ENCODE peak calls at places on chromosomes 6 and 20, in six cellular contexts. L is GM12878, X is A549, T is endothelial cell of umbilical vein, C is HepG2, D is K562. Z is an unnamed sample.

GRCh38 chr6:15387118-15387517 is 141.2 kb downstream of the JARID2 start:
- DNase-seq in D (no peak), L (no peak), C (no peak), T (no peak), X (no peak), Z (no peak)

GRCh38 chr20:11799131-11799800 is 118.4 kb upstream of the BTBD3 start:
- DNase-seq in X (no peak), L (no peak), D (no peak), T (no peak), C (no peak), Z (no peak)

GRCh38 chr6:145271086-145271485 is 464.2 kb downstream of the EPM2A start:
- DNase-seq in D (no peak), C (no peak), T (no peak), L (no peak), X (no peak), Z (no peak)

GRCh38 chr6:46051962-46052361 is 36.3 kb upstream of the CLIC5 start:
- DNase-seq in C (no peak), T (no peak), L (no peak), D (no peak), X (no peak), Z (no peak)

GRCh38 chr6:16375828-16376227 is 137.4 kb downstream of the GMPR start:
- DNase-seq in X (no peak), T (peak; percentile 28), L (no peak), D (no peak), C (no peak), Z (no peak)

GRCh38 chr6:4210619-4211419 is 75.4 kb upstream of the ECI2 start:
- DNase-seq in T (peak; percentile 74), C (peak; percentile 48), L (no peak), D (peak; percentile 65), X (peak; percentile 28), Z (peak; percentile 66)

GRCh38 chr20:49207071-49207470 is 12.1 kb upstream of the DDX27 start:
- DNase-seq in D (no peak), X (no peak), C (peak; percentile 76), L (no peak), T (no peak), Z (peak; percentile 60)

GRCh38 chr20:38939686-38940085 is 13.5 kb downstream of the FAM83D start:
- DNase-seq in T (peak; percentile 81), C (no peak), L (no peak), X (no peak), D (no peak), Z (no peak)

GRCh38 chr6:87210979-87211378 is 55.6 kb downstream of the ZNF292 start:
- DNase-seq in T (no peak), D (no peak), C (no peak), L (peak; percentile 49), X (no peak), Z (peak; percentile 19)

GRCh38 chr20:1373614-1374013 is 19.2 kb downstream of the FKBP1A start:
- DNase-seq in L (no peak), D (no peak), T (peak; percentile 79), C (no peak), X (no peak), Z (no peak)

GRCh38 chr20:17867119-17867518 is 101.5 kb downstream of the SNX5 start:
- DNase-seq in X (no peak), T (no peak), C (no peak), L (no peak), D (no peak), Z (no peak)

GRCh38 chr6:104984831-104985230 is 27.9 kb downstream of the LIN28B start:
- DNase-seq in X (no peak), L (no peak), C (no peak), T (no peak), D (no peak), Z (no peak)

GRCh38 chr6:136437246-136437645 is 113.0 kb downstream of the MAP7 start:
- DNase-seq in L (no peak), C (no peak), T (no peak), X (no peak), D (no peak), Z (peak; percentile 16)

GRCh38 chr6:149847943-149848267 is 16.3 kb downstream of the LRP11 start:
- DNase-seq in T (no peak), L (no peak), C (no peak), D (no peak), X (no peak), Z (no peak)

GRCh38 chr20:57601737-57602136 is 18.5 kb downstream of the ZBP1 start:
- DNase-seq in L (no peak), T (no peak), C (no peak), D (no peak), X (no peak), Z (no peak)

GRCh38 chr6:135722679-135723078 is 128.8 kb upstream of the PDE7B start:
- DNase-seq in C (peak; percentile 5), X (peak; percentile 72), L (no peak), D (no peak), T (peak; percentile 88), Z (no peak)

GRCh38 chr6:36066817-36067216 is 39.2 kb downstream of the MAPK14 start:
- DNase-seq in X (no peak), D (no peak), T (no peak), L (no peak), C (no peak), Z (no peak)

GRCh38 chr6:158825951-158826306 is 6.8 kb upstream of the EZR start:
- DNase-seq in C (no peak), X (no peak), L (no peak), T (no peak), D (no peak), Z (no peak)

GRCh38 chr6:138405816-138406403 is 1.9 kb downstream of the HEBP2 start:
- DNase-seq in T (no peak), X (no peak), D (no peak), C (no peak), L (no peak), Z (no peak)

GRCh38 chr6:28923318-28924102 is at the start of gene TRIM27:
- DNase-seq in D (peak; percentile 91), C (peak; percentile 88), X (peak; percentile 75), L (peak; percentile 34), T (peak; percentile 85), Z (peak; percentile 96)

GRCh38 chr20:21665687-21666446 is 39.6 kb upstream of the PAX1 start:
- DNase-seq in X (no peak), D (no peak), T (no peak), C (no peak), L (no peak), Z (no peak)

GRCh38 chr20:7285918-7286556 is 518.6 kb downstream of the BMP2 start:
- DNase-seq in C (peak; percentile 80), D (peak; percentile 10), L (peak; percentile 12), T (peak; percentile 88), X (peak; percentile 13), Z (peak; percentile 88)

GRCh38 chr6:23181301-23182110 is 612.1 kb downstream of the HDGFL1 start:
- DNase-seq in T (no peak), D (no peak), C (no peak), X (no peak), L (no peak), Z (no peak)

GRCh38 chr20:38961530-38962043 is 557 bp upstream of the DHX35 start:
- DNase-seq in X (peak; percentile 17), C (no peak), L (no peak), D (no peak), T (no peak), Z (peak; percentile 65)

GRCh38 chr20:10217517-10218410 is 866 bp upstream of the SNAP25 start:
- DNase-seq in X (peak; percentile 65), T (peak; percentile 65), D (no peak), L (no peak), C (no peak), Z (peak; percentile 11)
- TF ChIP-seq MYC in X (peak; percentile 50), T (no peak), D (no peak), L (no peak), C (no peak), Z (no peak)

GRCh38 chr6:91509039-91509438 is 922.2 kb upstream of the MAP3K7 start:
- DNase-seq in L (no peak), X (no peak), D (no peak), C (no peak), T (no peak), Z (no peak)
- H3K4me3 ChIP-seq in L (no peak overlapping the region), X (no peak overlapping the region), D (no peak overlapping the region), C (no peak overlapping the region), T (no peak overlapping the region), Z (no peak overlapping the region)

GRCh38 chr6:33547499-33547898 is 32.6 kb downstream of the BAK1 start:
- DNase-seq in X (no peak), T (no peak), L (no peak), C (no peak), D (no peak), Z (no peak)
- TF ChIP-seq MYC in X (no peak), T (no peak), L (no peak), C (no peak), D (no peak), Z (no peak)

GRCh38 chr6:7088076-7088742 is 19.6 kb upstream of the RREB1 start:
- DNase-seq in X (no peak), L (no peak), T (no peak), C (no peak), D (no peak), Z (no peak)

GRCh38 chr6:7086488-7086887 is 21.3 kb upstream of the RREB1 start:
- DNase-seq in C (no peak), X (no peak), L (peak; percentile 66), T (peak; percentile 57), D (no peak), Z (peak; percentile 85)

GRCh38 chr6:7087066-7087465 is 20.7 kb upstream of the RREB1 start:
- DNase-seq in X (no peak), D (no peak), L (no peak), C (no peak), T (peak; percentile 54), Z (peak; percentile 64)

GRCh38 chr6:7085911-7086310 is 21.9 kb upstream of the RREB1 start:
- DNase-seq in T (no peak), L (no peak), D (no peak), X (no peak), C (no peak), Z (peak; percentile 36)

DNA sequence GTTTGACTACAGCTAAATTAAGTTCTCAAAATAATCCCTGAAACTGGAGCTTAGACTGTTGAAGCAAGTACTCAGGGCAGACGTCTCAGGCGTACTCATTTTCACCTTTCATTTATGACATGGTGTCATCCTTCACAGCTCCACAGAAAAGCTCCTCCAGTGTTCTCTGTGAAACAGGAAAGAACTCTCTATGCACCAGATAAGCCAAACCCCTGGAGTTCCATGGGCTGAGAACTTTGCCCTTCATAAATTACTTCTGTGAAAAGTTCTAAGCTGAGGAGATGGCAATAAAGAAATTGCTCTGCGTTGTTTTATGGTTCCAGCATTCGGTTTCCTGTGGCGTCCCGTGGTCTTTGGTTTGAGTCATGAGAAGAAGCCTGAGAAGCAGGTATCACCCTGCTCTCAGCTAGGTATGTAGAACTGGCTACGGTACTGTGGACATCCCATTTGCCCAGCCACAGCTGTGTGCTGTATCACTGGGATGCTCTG is 20.2 kb upstream of the RREB1 start:
- DNase-seq in L (peak; percentile 36), C (no peak), D (no peak), X (no peak), T (no peak), Z (peak; percentile 41)
- H3K4me3 ChIP-seq in L (peak overlapping the region; percentile 48), C (no peak overlapping the region), D (no peak overlapping the region), X (no peak overlapping the region), T (no peak overlapping the region), Z (peak overlapping the region; percentile 49)

DNA sequence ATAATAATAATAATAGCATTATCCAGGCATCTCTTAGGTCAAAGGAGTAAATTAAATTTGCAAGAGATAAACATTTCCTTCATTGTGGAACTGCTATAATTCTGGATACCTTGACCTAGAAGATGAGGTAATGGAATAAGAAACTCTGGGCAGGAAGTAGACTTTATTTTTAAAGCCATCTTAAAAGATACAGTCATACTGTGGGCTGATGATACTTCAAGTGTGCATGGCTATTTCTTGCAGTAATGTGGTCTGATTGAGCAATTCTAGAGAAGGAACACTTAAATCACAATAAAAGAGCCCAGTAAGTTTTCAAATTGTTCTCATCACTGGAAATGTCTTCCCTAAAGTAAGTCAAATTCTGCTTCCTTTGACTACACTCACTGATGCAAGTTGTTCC is 62.4 kb upstream of the TMEM244 start:
- DNase-seq in X (no peak), T (no peak), L (no peak), D (no peak), C (no peak), Z (peak; percentile 54)
- TF ChIP-seq MYC in X (no peak), T (no peak), L (no peak), D (no peak), C (no peak), Z (no peak)

Z was measured in NB4.